ENCODE peak calls at places on chromosomes 2 and 18, in four cellular contexts. H is effector memory CD8-positive, alpha-beta T cell; I is HTR-8/SVneo; X is CD8-positive, alpha-beta T cell. W is an unnamed sample.

GRCh38 chr2:75994759-75995158 is 284.0 kb upstream of the GCFC2 start:
- DNase-seq in H (no peak), I (no peak), X (no peak), W (no peak)

GRCh38 chr2:949894-950626 is 589 bp upstream of the SNTG2 start:
- DNase-seq in I (no peak), X (no peak), H (no peak), W (no peak)

GRCh38 chr2:137886432-137886831 is 77.8 kb upstream of the HNMT start:
- DNase-seq in I (no peak), H (no peak), X (no peak), W (no peak)

GRCh38 chr2:85259101-85259590 is 68.6 kb downstream of the TGOLN2 start:
- DNase-seq in X (no peak), H (no peak), I (no peak), W (no peak)

GRCh38 chr18:55587341-55588000 is 521 bp downstream of the TCF4 start:
- DNase-seq in I (no peak), X (no peak), H (no peak), W (no peak)

GRCh38 chr2:102078773-102079172 is 63.8 kb upstream of the IL1R1 start:
- DNase-seq in X (no peak), I (no peak), H (no peak), W (no peak)

GRCh38 chr18:36590621-36591580 is 237.9 kb downstream of the TPGS2 start:
- DNase-seq in I (no peak), H (no peak), X (no peak), W (no peak)

GRCh38 chr2:45505138-45505537 is 105.9 kb downstream of the SRBD1 start:
- DNase-seq in H (no peak), I (no peak), X (no peak), W (no peak)

GRCh38 chr2:128362889-128363228 is 44.2 kb upstream of the HS6ST1 start:
- DNase-seq in X (no peak), I (peak), H (no peak), W (no peak)

W was measured in GDM1.